ENCODE peak calls at places on chromosomes 11 and 22, in ten cellular contexts. R is PC-3, E is GM12865, B is left lung, H is right lobe of liver, U is kidney, O is HFFc6, S is keratinocyte, X is Caco-2, Q is fibroblast of the aortic adventitia. I is an unnamed sample.

GRCh38 chr11:76910620-76911414 is 50.1 kb downstream of the ACER3 start:
- DNase-seq in U (peak), H (no peak), B (peak), Q (peak), O (no peak), E (no peak), R (no peak), S (no peak), X (no peak), I (no peak)

GRCh38 chr11:8285228-8285627 is 21.6 kb upstream of the LMO1 start:
- DNase-seq in O (no peak), R (no peak), B (no peak), S (no peak), E (no peak), Q (no peak), U (no peak), X (no peak), H (peak), I (no peak)

GRCh38 chr11:37770145-37770544 is 1172.1 kb upstream of the RAG2 start:
- DNase-seq in O (no peak), S (no peak), R (peak), X (no peak), B (no peak), E (no peak), H (no peak), Q (peak), U (no peak), I (no peak)

GRCh38 chr11:120336641-120337132 is 474 bp downstream of the ARHGEF12 start:
- DNase-seq in B (peak), X (peak), R (peak), E (no peak), U (no peak), O (peak), Q (no peak), H (peak), S (no peak), I (no peak)

GRCh38 chr11:106961048-106961447 is 57.2 kb downstream of the GUCY1A2 start:
- DNase-seq in E (no peak), B (no peak), X (no peak), S (no peak), U (no peak), R (peak), O (no peak), Q (no peak), H (no peak), I (no peak)

GRCh38 chr22:26580240-26580962 is 9.5 kb downstream of the TPST2 start:
- DNase-seq in X (no peak), H (no peak), B (no peak), R (no peak), E (no peak), Q (no peak), U (no peak), S (no peak), O (no peak), I (no peak)

GRCh38 chr11:61609970-61610347 is 29.1 kb upstream of the SYT7 start:
- DNase-seq in O (no peak), E (no peak), R (peak), Q (no peak), S (no peak), X (peak), H (no peak), U (no peak), B (no peak), I (no peak)

GRCh38 chr11:70848243-70848750 is 404.1 kb downstream of the SHANK2 start:
- DNase-seq in H (no peak), R (no peak), X (no peak), Q (no peak), B (no peak), S (no peak), O (no peak), E (no peak), U (no peak), I (no peak)

GRCh38 chr11:17014321-17014773 is at the start of gene PLEKHA7:
- DNase-seq in B (no peak), X (no peak), U (no peak), E (no peak), O (no peak), Q (no peak), H (peak), S (no peak), R (peak), I (peak)

GRCh38 chr11:34653851-34654490 is 33.1 kb downstream of the EHF start:
- DNase-seq in R (peak), O (peak), S (peak), Q (peak), X (peak), B (peak), U (peak), E (no peak), H (peak), I (no peak)

GRCh38 chr11:3644817-3645235 is at the start of gene ART1:
- DNase-seq in X (no peak), B (no peak), U (no peak), E (no peak), H (no peak), Q (no peak), R (peak), S (no peak), O (no peak), I (no peak)

GRCh38 chr11:46238078-46238966 is 39.1 kb upstream of the CREB3L1 start:
- DNase-seq in O (peak), S (no peak), H (peak), R (no peak), E (no peak), U (peak), Q (peak), B (peak), X (peak), I (peak)

GRCh38 chr11:78168539-78169477 is 19.6 kb downstream of the KCTD21 start:
- DNase-seq in R (no peak), O (peak), S (no peak), X (no peak), E (no peak), U (peak), H (peak), Q (peak), B (peak), I (no peak)

GRCh38 chr11:12404461-12404860 is 27.1 kb downstream of the PARVA start:
- DNase-seq in O (no peak), X (no peak), E (no peak), S (no peak), R (no peak), Q (no peak), H (peak), U (no peak), B (no peak), I (no peak)

GRCh38 chr11:86013718-86014117 is 55.2 kb downstream of the PICALM start:
- DNase-seq in X (no peak), S (no peak), R (no peak), B (no peak), U (no peak), Q (no peak), H (no peak), E (no peak), O (no peak), I (no peak)

GRCh38 chr22:22711532-22711913 is 67.1 kb downstream of the GGTLC2 start:
- DNase-seq in R (no peak), S (no peak), H (no peak), E (no peak), B (no peak), O (no peak), U (no peak), X (no peak), Q (no peak), I (peak)

GRCh38 chr11:18457435-18457834 is 1.8 kb downstream of the LDHAL6A start:
- DNase-seq in X (peak), H (no peak), U (no peak), O (peak), S (no peak), R (peak), B (no peak), Q (peak), E (no peak), I (no peak)

GRCh38 chr11:128669491-128669890 is 24.4 kb upstream of the FLI1 start:
- DNase-seq in O (peak), E (no peak), B (no peak), H (no peak), S (no peak), X (no peak), Q (peak), U (no peak), R (peak), I (no peak)

GRCh38 chr22:39230261-39231196 is 14.3 kb downstream of the PDGFB start:
- DNase-seq in B (no peak), S (no peak), O (no peak), R (no peak), U (peak), E (no peak), Q (no peak), H (peak), X (no peak), I (no peak)

GRCh38 chr11:86440305-86440716 is 65.6 kb downstream of the CCDC81 start:
- DNase-seq in E (no peak), Q (peak), S (no peak), H (no peak), R (no peak), O (no peak), U (no peak), B (no peak), X (no peak), I (no peak)

GRCh38 chr22:39094717-39095389 is 2.2 kb upstream of the APOBEC3H start:
- DNase-seq in E (no peak), X (no peak), H (no peak), Q (no peak), B (no peak), U (no peak), O (no peak), S (no peak), R (no peak), I (no peak)

GRCh38 chr11:76074178-76075112 is 131.9 kb downstream of the WNT11 start:
- DNase-seq in U (no peak), X (no peak), Q (peak), O (peak), B (no peak), R (peak), H (no peak), S (no peak), E (no peak), I (no peak)

GRCh38 chr11:114290503-114291239 is 5.5 kb upstream of the NNMT start:
- DNase-seq in E (no peak), B (no peak), R (no peak), X (no peak), Q (peak), U (no peak), O (no peak), S (no peak), H (no peak), I (no peak)

GRCh38 chr22:17831527-17832251 is 57.4 kb upstream of the BID start:
- DNase-seq in R (no peak), O (no peak), Q (peak), B (no peak), E (no peak), S (no peak), U (no peak), H (no peak), X (no peak), I (no peak)

GRCh38 chr11:95337175-95337957 is 106.4 kb upstream of the SESN3 start:
- DNase-seq in X (no peak), H (peak), O (no peak), E (peak), U (peak), B (peak), S (peak), R (no peak), Q (peak), I (no peak)

GRCh38 chr22:17412232-17412631 is 43.0 kb downstream of the CECR2 start:
- DNase-seq in Q (no peak), H (peak), X (no peak), E (no peak), R (no peak), O (no peak), B (peak), U (no peak), S (no peak), I (no peak)

GRCh38 chr11:123211981-123212380 is 16.9 kb upstream of the CLMP start:
- DNase-seq in E (no peak), R (no peak), O (no peak), Q (peak), B (no peak), X (no peak), S (no peak), H (no peak), U (no peak), I (no peak)

GRCh38 chr11:47886096-47886495 is 37.9 kb upstream of the NUP160 start:
- DNase-seq in U (peak), O (peak), H (peak), X (no peak), B (peak), Q (peak), S (no peak), R (no peak), E (no peak), I (no peak)

GRCh38 chr22:37661160-37661924 is 2.8 kb downstream of the PDXP start:
- DNase-seq in U (no peak), S (no peak), H (no peak), O (peak), Q (peak), R (peak), E (peak), B (no peak), X (no peak), I (no peak)

GRCh38 chr11:38461751-38462150 is 1863.7 kb upstream of the RAG2 start:
- DNase-seq in X (no peak), E (no peak), Q (no peak), S (no peak), B (no peak), U (no peak), H (no peak), R (no peak), O (no peak), I (no peak)

GRCh38 chr22:40196628-40197027 is 18.9 kb downstream of the TNRC6B start:
- DNase-seq in R (peak), X (no peak), O (peak), B (no peak), Q (peak), H (no peak), S (peak), U (no peak), E (peak), I (no peak)

GRCh38 chr22:36330655-36331305 is 57.0 kb downstream of the MYH9 start:
- DNase-seq in B (no peak), X (no peak), Q (peak), U (peak), S (no peak), O (peak), R (peak), E (peak), H (no peak), I (no peak)

GRCh38 chr11:124499711-124500110 is 43.7 kb downstream of the OR8B12 start:
- DNase-seq in X (no peak), R (no peak), E (no peak), O (no peak), U (no peak), S (no peak), B (no peak), Q (no peak), H (no peak), I (no peak)

GRCh38 chr11:132056689-132057088 is 686.3 kb downstream of the NTM start:
- DNase-seq in E (no peak), B (no peak), H (no peak), Q (peak), U (no peak), S (no peak), O (no peak), X (no peak), R (no peak), I (no peak)

GRCh38 chr11:75919525-75919924 is 104.5 kb downstream of the UVRAG start:
- DNase-seq in R (no peak), O (no peak), B (no peak), S (no peak), Q (peak), H (no peak), E (peak), U (no peak), X (no peak), I (no peak)

GRCh38 chr11:4887591-4887990 is 5.9 kb downstream of the OR51T1 start:
- DNase-seq in Q (no peak), B (no peak), R (no peak), U (no peak), O (no peak), S (no peak), E (no peak), H (no peak), X (no peak), I (no peak)

DNA sequence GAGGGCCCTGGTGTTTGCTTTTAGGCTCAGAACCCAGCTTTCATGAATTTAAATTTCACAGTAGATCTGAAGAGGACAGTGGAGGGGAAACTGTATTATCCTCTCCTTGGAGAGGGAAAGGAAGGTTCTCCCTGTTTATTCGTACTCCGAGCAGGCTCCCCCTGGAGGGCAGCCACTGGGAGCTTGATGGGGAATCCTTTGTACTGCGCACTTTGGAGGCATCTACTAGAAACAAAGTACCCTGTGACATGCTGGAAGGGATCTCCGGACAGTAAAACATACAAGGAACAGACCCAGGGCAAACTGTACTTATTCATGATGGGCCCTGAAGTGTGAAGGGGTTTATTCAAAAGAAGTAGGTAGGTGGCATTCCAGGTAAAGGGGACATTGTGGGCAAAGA is 27.2 kb downstream of the NAV2 start:
- DNase-seq in U (no peak), X (no peak), B (no peak), H (no peak), S (no peak), E (no peak), O (no peak), Q (no peak), R (no peak), I (no peak)
- TF ChIP-seq CTCF in U (no peak), X (peak), B (no peak), H (peak), S (no peak), E (no peak), O (peak), Q (peak), R (peak), I (peak)

DNA sequence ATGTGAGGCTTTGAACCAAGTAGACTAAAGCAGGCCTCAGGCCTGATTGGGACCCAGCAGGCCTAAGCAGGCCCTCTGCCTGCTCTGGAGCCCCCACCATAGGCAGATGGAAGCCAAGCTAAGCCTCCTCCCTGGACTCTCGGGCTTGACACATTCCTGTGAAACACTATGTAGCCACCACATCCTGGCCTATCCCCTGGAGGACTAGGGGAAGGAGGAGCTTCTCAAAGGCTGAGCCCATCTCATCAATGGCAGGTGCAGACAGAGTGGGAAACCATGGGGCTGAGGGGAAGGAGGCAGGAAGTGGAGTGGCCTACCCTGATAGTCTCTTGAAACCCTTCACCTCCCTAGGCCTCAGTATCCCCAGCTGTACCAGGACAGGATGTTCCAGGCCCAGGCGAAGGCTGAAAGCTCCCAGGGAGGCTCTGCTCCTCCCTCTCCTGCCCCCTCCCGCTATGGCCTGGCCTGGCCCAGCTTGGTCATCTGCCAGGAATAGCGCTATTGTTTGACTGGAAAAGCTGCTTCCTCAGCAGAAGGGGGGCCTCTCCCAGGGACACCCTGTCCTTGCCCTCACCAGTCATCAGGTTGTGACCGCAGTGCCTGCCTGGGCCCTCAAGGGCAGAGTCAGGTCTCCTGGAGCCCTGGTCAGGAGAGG is 1.5 kb upstream of the CASTOR1 start:
- DNase-seq in Q (peak), E (peak), X (no peak), S (peak), B (peak), H (peak), U (peak), O (peak), R (peak), I (no peak)
- TF ChIP-seq CTCF in Q (no peak), E (no peak), X (no peak), S (no peak), B (no peak), H (no peak), U (no peak), O (no peak), R (no peak), I (no peak)

GRCh38 chr11:64650923-64651523 is 60.0 kb downstream of the SLC22A12 start:
- DNase-seq in Q (peak), X (no peak), H (no peak), R (peak), S (no peak), O (peak), E (peak), B (no peak), U (peak), I (no peak)
- TF ChIP-seq CTCF in Q (peak), X (peak), H (peak), R (peak), S (peak), O (peak), E (peak), B (peak), U (peak), I (peak)

DNA sequence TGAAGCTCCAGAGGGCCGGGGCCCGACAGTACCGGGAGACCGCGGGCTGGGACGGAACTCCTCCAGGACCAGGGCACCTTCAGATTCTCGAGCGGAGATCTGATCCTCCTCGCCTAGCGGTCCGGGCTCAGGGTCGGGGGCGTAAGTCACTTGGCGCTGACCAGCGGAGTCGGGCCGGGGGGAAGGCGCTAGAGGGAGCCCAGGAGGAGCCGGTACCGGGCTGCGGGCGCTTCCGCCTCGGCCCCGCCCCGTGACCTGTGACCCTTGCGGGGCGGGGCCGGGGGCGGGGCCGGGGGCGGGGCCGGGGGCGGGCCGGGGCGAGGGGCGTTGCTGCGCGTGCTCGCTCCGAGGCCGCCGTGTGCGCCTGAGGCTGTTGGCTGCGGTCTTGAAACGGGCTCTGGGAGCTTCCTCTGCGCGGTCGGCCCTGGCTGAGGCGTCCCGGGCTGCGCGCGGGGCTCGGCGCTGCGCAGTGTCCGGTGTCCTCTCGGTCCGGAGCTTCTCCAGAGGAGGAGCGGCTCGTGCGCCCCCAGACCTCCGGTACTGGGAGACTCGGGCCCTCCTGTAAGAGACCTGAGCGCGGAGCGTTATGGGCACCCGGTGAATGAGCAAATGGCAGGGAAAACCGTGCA is at the start of gene ARSA:
- DNase-seq in X (peak), Q (peak), E (peak), O (peak), H (peak), B (peak), U (peak), R (peak), S (no peak), I (peak)
- TF ChIP-seq CTCF in X (peak), Q (peak), E (peak), O (peak), H (peak), B (peak), U (peak), R (peak), S (peak), I (no peak)

GRCh38 chr22:30204742-30205111 is 41.8 kb downstream of the LIF start:
- DNase-seq in R (no peak), H (no peak), X (no peak), B (no peak), S (no peak), E (no peak), U (peak), O (peak), Q (peak), I (no peak)
- TF ChIP-seq CTCF in R (no peak), H (no peak), X (no peak), B (no peak), S (no peak), E (no peak), U (no peak), O (no peak), Q (no peak), I (no peak)

GRCh38 chr11:126628790-126629621 is 273.5 kb downstream of the ST3GAL4 start:
- DNase-seq in S (no peak), H (peak), R (no peak), Q (peak), B (no peak), X (no peak), O (peak), U (no peak), E (no peak), I (no peak)
- TF ChIP-seq CTCF in S (no peak), H (peak), R (no peak), Q (peak), B (no peak), X (no peak), O (peak), U (no peak), E (no peak), I (no peak)

GRCh38 chr11:67199751-67200150 is 66.5 kb upstream of the GRK2 start:
- DNase-seq in E (no peak), B (no peak), U (no peak), X (no peak), S (no peak), H (no peak), Q (no peak), O (no peak), R (no peak), I (no peak)

GRCh38 chr11:67202045-67202444 is 64.2 kb upstream of the GRK2 start:
- DNase-seq in H (no peak), E (no peak), B (no peak), S (no peak), U (no peak), Q (no peak), R (no peak), X (no peak), O (no peak), I (no peak)

GRCh38 chr11:67204837-67205236 is 61.4 kb upstream of the GRK2 start:
- DNase-seq in S (no peak), U (no peak), X (no peak), E (no peak), B (no peak), H (no peak), Q (no peak), O (no peak), R (no peak), I (no peak)
- TF ChIP-seq CTCF in S (no peak), U (no peak), X (no peak), E (no peak), B (no peak), H (no peak), Q (no peak), O (no peak), R (no peak), I (no peak)

I was measured in progenitor cell of endocrine pancreas.